ENCODE peak calls at places on chromosomes 4 and X, in six cellular contexts. U is HFF-Myc, F is GM10248, J is chondrocyte, Y is GM06990, X is tibial nerve. H is an unnamed sample.

GRCh38 chr4:123672987-123673386 is 276.4 kb downstream of the SPRY1 start:
- DNase-seq in F (no peak), J (no peak), Y (no peak), U (no peak), X (no peak), H (no peak)

GRCh38 chr4:48722509-48723446 is 57.3 kb downstream of the FRYL start:
- DNase-seq in Y (no peak), J (no peak), X (no peak), F (no peak), U (no peak), H (no peak)

GRCh38 chr4:101191302-101192098 is 155.8 kb downstream of the PPP3CA start:
- DNase-seq in F (no peak), U (peak), J (no peak), Y (no peak), X (peak), H (no peak)

GRCh38 chrX:154409222-154409871 is at the start of gene DNASE1L1:
- DNase-seq in Y (peak), F (peak), J (no peak), X (peak), U (no peak), H (no peak)

GRCh38 chr4:22458112-22458511 is 57.8 kb downstream of the ADGRA3 start:
- DNase-seq in F (no peak), Y (no peak), J (no peak), U (no peak), X (no peak), H (no peak)

GRCh38 chr4:153348006-153348405 is 3.5 kb downstream of the MND1 start:
- DNase-seq in Y (no peak), U (no peak), F (no peak), J (no peak), X (no peak), H (no peak)

GRCh38 chr4:76407440-76408119 is 13.4 kb downstream of the CCDC158 start:
- DNase-seq in X (no peak), F (no peak), Y (no peak), J (no peak), U (no peak), H (no peak)

GRCh38 chr4:140300271-140300970 is 73.0 kb upstream of the SCOC start:
- DNase-seq in J (no peak), U (no peak), X (no peak), F (no peak), Y (no peak), H (no peak)

GRCh38 chr4:183960912-183961569 is 55.9 kb downstream of the STOX2 start:
- DNase-seq in J (no peak), F (no peak), X (no peak), Y (no peak), U (no peak), H (no peak)

GRCh38 chr4:99815597-99816011 is 1.0 kb upstream of the DAPP1 start:
- DNase-seq in X (no peak), F (no peak), U (no peak), Y (no peak), J (no peak), H (no peak)

GRCh38 chrX:102833136-102833535 is 103.9 kb upstream of the RAB40AL start:
- DNase-seq in U (no peak), J (no peak), F (no peak), X (no peak), Y (no peak), H (no peak)

GRCh38 chrX:338836-339400 is 20.3 kb upstream of the GTPBP6 start:
- DNase-seq in J (peak), X (no peak), Y (no peak), F (no peak), U (no peak), H (no peak)

GRCh38 chr4:19776929-19777328 is 474.8 kb upstream of the SLIT2 start:
- DNase-seq in U (no peak), X (no peak), J (no peak), Y (no peak), F (no peak), H (no peak)

GRCh38 chrX:4670606-4671005 is 957.2 kb upstream of the PRKX start:
- DNase-seq in J (no peak), X (no peak), F (no peak), Y (no peak), U (no peak), H (no peak)
- TF ChIP-seq CTCF in J (no peak), X (no peak), F (no peak), Y (no peak), U (no peak), H (no peak)

GRCh38 chr4:5018096-5018495 is 1.2 kb downstream of the CYTL1 start:
- DNase-seq in J (no peak), U (no peak), Y (no peak), X (no peak), F (no peak), H (no peak)
- TF ChIP-seq CTCF in J (peak), U (peak), Y (no peak), X (no peak), F (no peak), H (peak)

GRCh38 chrX:8971116-8971515 is 62.8 kb downstream of the FAM9B start:
- DNase-seq in Y (peak), F (no peak), X (no peak), U (peak), J (no peak), H (no peak)
- TF ChIP-seq CTCF in Y (peak), F (peak), X (no peak), U (peak), J (peak), H (peak)

GRCh38 chr4:174177536-174177935 is 105.9 kb downstream of the FBXO8 start:
- DNase-seq in X (no peak), Y (no peak), F (no peak), U (no peak), J (no peak), H (no peak)

DNA sequence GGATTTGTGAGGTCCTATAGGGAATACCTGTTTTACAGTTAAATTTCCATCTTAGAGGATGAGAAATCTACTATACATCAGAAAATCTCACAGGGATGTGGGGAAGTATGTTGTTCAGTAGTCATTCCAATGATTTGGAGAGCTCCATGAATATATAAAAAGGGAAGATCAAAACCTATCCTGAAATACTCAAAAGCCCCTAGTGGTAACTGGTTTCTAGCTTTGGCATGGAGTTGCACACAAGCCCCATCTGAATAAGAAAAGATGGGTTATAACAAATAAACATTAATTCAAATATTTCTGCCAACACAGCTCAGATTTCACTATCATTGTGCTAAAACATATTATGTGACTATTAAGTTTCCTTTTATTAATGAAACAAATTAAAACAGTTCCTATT is 101.6 kb downstream of the FBXO8 start:
- DNase-seq in Y (no peak), X (no peak), F (no peak), J (no peak), U (no peak), H (no peak)
- TF ChIP-seq CTCF in Y (no peak), X (no peak), F (no peak), J (peak), U (no peak), H (peak)

GRCh38 chr4:37381040-37381668 is 136.6 kb downstream of the NWD2 start:
- DNase-seq in F (no peak), J (no peak), X (no peak), U (no peak), Y (no peak), H (no peak)
- TF ChIP-seq CTCF in F (peak), J (no peak), X (no peak), U (no peak), Y (no peak), H (no peak)

GRCh38 chr4:189228726-189229125 is 711.9 kb upstream of the FRG1 start:
- DNase-seq in F (no peak), J (no peak), U (no peak), X (no peak), Y (no peak), H (no peak)

GRCh38 chr4:189237340-189237739 is 703.3 kb upstream of the FRG1 start:
- DNase-seq in Y (no peak), X (no peak), J (peak), U (no peak), F (no peak), H (no peak)

GRCh38 chr4:189235599-189235998 is 705.1 kb upstream of the FRG1 start:
- DNase-seq in X (no peak), Y (no peak), J (no peak), F (no peak), U (no peak), H (no peak)

DNA sequence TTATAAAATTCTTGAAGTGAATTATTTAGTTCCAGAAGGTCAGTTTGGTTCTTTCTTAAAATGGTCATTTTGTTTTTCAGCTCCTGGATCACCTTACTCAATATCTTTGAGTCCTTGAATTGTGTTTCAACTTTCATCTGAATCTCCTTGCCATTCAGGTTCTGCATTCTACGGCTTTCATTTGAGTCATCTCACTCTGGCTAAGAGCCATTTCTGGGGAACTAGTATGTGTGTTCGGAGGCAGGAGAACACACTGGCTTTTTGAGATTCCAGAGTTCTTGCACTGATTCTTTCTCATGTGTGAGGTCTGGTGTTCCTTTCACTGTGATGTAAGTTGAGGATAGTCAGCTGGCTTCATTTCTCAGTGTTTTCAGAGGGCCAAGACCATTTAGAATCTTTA is 708.4 kb upstream of the FRG1 start:
- DNase-seq in F (no peak), J (no peak), U (no peak), X (no peak), Y (no peak), H (no peak)
- TF ChIP-seq CTCF in F (no peak), J (no peak), U (no peak), X (no peak), Y (no peak), H (no peak)

GRCh38 chr4:26325191-26325590 is 4.4 kb downstream of the RBPJ start:
- DNase-seq in F (no peak), U (no peak), Y (no peak), J (no peak), X (no peak), H (no peak)
- TF ChIP-seq CTCF in F (peak), U (peak), Y (peak), J (peak), X (no peak), H (peak)

DNA sequence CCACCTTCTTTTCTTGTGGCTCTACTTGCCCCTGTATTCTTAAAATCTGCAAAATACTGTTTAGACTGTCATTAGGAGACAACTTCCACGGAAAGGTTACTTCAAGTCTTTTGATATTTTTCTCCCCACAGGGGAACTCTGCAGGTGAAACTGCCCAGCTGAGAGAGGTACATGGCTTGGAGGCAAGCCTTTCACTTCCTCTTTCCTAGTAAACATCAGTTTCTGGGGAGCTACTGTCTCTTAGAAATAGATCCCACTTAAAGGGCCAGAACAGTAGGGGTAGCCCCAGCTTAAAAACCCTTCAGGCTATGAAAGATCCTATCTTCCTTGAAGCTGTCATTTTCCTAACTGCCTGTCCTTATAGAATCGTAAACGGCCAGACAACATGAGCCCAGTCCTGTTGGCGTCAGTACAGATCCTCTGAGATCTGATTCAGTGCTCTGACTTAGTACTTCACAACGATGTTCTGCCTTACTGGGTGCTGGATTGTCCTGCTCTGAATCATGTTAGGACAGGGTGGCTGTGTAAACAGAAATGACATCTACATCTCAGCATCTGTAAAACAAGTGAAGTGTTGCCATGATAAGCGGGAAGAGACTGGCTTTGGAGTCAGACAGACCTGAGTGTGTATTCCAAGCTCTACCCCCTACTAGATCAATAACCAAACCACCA is 102.1 kb downstream of the ITIH6 start:
- DNase-seq in X (no peak), U (no peak), F (peak), J (no peak), Y (peak), H (no peak)
- TF ChIP-seq CTCF in X (no peak), U (no peak), F (no peak), J (no peak), Y (no peak), H (no peak)

H was measured in type B pancreatic cell.